ENCODE peak calls at places on chromosomes 7 and 10, in seven cellular contexts. O, S, F, E, Y, J and V are unnamed samples.

GRCh38 chr10:36675458-36675880 is 449.9 kb upstream of the ANKRD30A start:
- DNase-seq in O (no peak), S (peak; percentile 52), F (no peak), E (no peak), Y (no peak), J (no peak), V (no peak)

GRCh38 chr10:5485290-5485689 is 14.1 kb downstream of the CALML5 start:
- DNase-seq in O (no peak), S (no peak), F (no peak), E (no peak), Y (no peak), J (no peak), V (no peak)

GRCh38 chr7:359776-360361 is 69.9 kb downstream of the FOXL3 start:
- DNase-seq in O (no peak), S (no peak), F (no peak), E (peak; percentile 4), Y (no peak), J (no peak), V (no peak)

GRCh38 chr7:82249979-82250378 is 193.6 kb downstream of the CACNA2D1 start:
- DNase-seq in O (no peak), S (no peak), F (no peak), E (no peak), Y (no peak), J (no peak), V (no peak)

GRCh38 chr7:38335123-38335489 is 61.7 kb upstream of the TARP start:
- DNase-seq in O (no peak), S (no peak), F (no peak), E (no peak), Y (no peak), J (no peak), V (no peak)

GRCh38 chr10:112314822-112315474 is 31.7 kb downstream of the TECTB start:
- DNase-seq in O (peak; percentile 89), S (peak; percentile 74), F (peak; percentile 78), E (peak; percentile 70), Y (peak; percentile 71), J (peak; percentile 79), V (peak; percentile 81)

GRCh38 chr10:24150853-24151252 is 58.1 kb upstream of the KIAA1217 start:
- DNase-seq in O (no peak), S (no peak), F (no peak), E (no peak), Y (no peak), J (no peak), V (no peak)

GRCh38 chr7:2060701-2061100 is 172.0 kb downstream of the MAD1L1 start:
- DNase-seq in O (no peak), S (peak; percentile 74), F (no peak), E (no peak), Y (no peak), J (no peak), V (no peak)

GRCh38 chr10:11533328-11533781 is 78.1 kb downstream of the USP6NL start:
- DNase-seq in O (no peak), S (peak; percentile 51), F (no peak), E (no peak), Y (peak; percentile 58), J (no peak), V (no peak)

GRCh38 chr7:112649560-112649959 is 140.6 kb downstream of the TMEM168 start:
- DNase-seq in O (no peak), S (no peak), F (no peak), E (no peak), Y (no peak), J (no peak), V (no peak)

GRCh38 chr7:66741706-66742053 is 1.1 kb downstream of the RABGEF1 start:
- DNase-seq in O (no peak), S (peak; percentile 29), F (no peak), E (no peak), Y (peak; percentile 45), J (no peak), V (no peak)

GRCh38 chr10:2949948-2950354 is 117.4 kb upstream of the PFKP start:
- DNase-seq in O (no peak), S (no peak), F (no peak), E (no peak), Y (peak; percentile 47), J (no peak), V (no peak)

GRCh38 chr7:29189743-29190201 is 4.8 kb upstream of the CHN2 start:
- DNase-seq in O (peak; percentile 76), S (peak; percentile 28), F (peak; percentile 69), E (peak; percentile 50), Y (peak; percentile 89), J (peak; percentile 55), V (peak; percentile 69)

GRCh38 chr7:77441046-77441445 is 24.9 kb upstream of the GSAP start:
- DNase-seq in O (no peak), S (no peak), F (no peak), E (no peak), Y (no peak), J (no peak), V (no peak)

GRCh38 chr7:157276731-157277562 is 59.9 kb upstream of the DNAJB6 start:
- DNase-seq in O (no peak), S (no peak), F (no peak), E (no peak), Y (peak; percentile 85), J (no peak), V (peak; percentile 92)

GRCh38 chr7:123070702-123071286 is 75.3 kb upstream of the TAS2R16 start:
- DNase-seq in O (no peak), S (peak; percentile 14), F (no peak), E (no peak), Y (no peak), J (no peak), V (peak; percentile 43)

GRCh38 chr7:27576360-27576944 is 86.2 kb downstream of the HIBADH start:
- DNase-seq in O (no peak), S (peak; percentile 66), F (no peak), E (no peak), Y (peak; percentile 45), J (no peak), V (no peak)

GRCh38 chr10:31808258-31809218 is 120.1 kb downstream of the ARHGAP12 start:
- DNase-seq in O (no peak), S (peak; percentile 89), F (peak; percentile 4), E (no peak), Y (peak; percentile 60), J (peak; percentile 39), V (peak; percentile 28)

GRCh38 chr10:103838851-103839512 is 16.4 kb downstream of the SH3PXD2A start:
- DNase-seq in O (no peak), S (no peak), F (no peak), E (no peak), Y (no peak), J (no peak), V (no peak)

GRCh38 chr7:11667071-11667809 is 164.8 kb downstream of the THSD7A start:
- DNase-seq in O (no peak), S (no peak), F (no peak), E (no peak), Y (no peak), J (no peak), V (no peak)

GRCh38 chr7:22990588-22990949 is 23.4 kb downstream of the HYCC1 start:
- DNase-seq in O (no peak), S (peak; percentile 69), F (no peak), E (no peak), Y (no peak), J (no peak), V (no peak)

GRCh38 chr10:63268798-63269503 is 135.8 kb downstream of the NRBF2 start:
- DNase-seq in O (peak; percentile 82), S (peak; percentile 95), F (peak; percentile 73), E (peak; percentile 65), Y (peak; percentile 95), J (peak; percentile 93), V (peak; percentile 70)
- TF ChIP-seq CTCF in O (no peak), S (no peak), F (peak; percentile 23), E (peak; percentile 59), Y (peak; percentile 41), J (peak; percentile 24), V (peak; percentile 24)

GRCh38 chr10:114852197-114852596 is 30.6 kb downstream of the FHIP2A start:
- DNase-seq in O (no peak), S (no peak), F (no peak), E (no peak), Y (no peak), J (no peak), V (no peak)

GRCh38 chr10:114859227-114859626 is 37.6 kb downstream of the FHIP2A start:
- DNase-seq in O (no peak), S (no peak), F (no peak), E (no peak), Y (no peak), J (no peak), V (no peak)

GRCh38 chr10:114856544-114857287 is 35.1 kb downstream of the FHIP2A start:
- DNase-seq in O (no peak), S (peak; percentile 65), F (no peak), E (no peak), Y (no peak), J (no peak), V (no peak)

GRCh38 chr10:114857922-114858629 is 36.5 kb downstream of the FHIP2A start:
- DNase-seq in O (no peak), S (no peak), F (no peak), E (no peak), Y (no peak), J (no peak), V (no peak)

DNA sequence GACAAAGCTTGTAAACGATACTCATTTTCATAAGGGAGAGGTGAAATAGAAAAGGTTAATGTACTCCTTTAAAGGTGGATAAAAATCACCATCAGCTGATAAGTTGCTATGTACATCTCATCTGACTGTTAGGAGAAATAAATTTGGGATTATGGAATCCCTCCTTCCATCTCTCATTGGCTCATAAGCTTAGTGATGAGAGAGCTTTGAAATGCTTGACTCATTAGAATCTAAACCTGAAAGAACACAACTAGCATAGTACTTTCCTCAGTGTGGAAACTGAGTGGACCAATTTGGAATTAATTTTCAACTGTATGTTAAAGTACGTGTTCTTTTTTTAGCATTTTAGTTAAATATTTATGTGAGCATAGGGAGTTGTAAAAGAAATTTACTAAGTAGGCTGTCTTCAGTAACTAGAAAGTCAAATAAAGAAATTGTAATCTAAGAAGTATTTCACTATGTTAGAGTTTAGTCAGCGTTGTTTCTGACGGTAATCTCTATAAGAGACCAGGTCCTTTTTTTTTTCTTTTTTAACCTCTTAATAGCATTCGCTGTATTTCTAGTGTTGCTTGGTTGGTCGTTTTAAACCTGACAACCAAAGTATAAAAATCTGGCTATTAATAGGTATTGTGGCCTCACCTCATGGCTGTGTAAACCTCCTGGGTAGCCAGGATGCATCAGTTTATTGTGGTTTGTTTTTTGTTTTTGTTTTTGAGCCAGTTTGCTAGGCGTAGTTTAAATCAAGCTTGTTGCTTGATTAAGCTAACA is 34.4 kb downstream of the FHIP2A start:
- DNase-seq in O (no peak), S (peak; percentile 20), F (no peak), E (no peak), Y (no peak), J (no peak), V (no peak)
- H3K36me3 ChIP-seq in O (peaks cover 97% of the 10 kb centered on the region), S (peaks cover 3% of the 10 kb centered on the region), F (peaks cover 11% of the 10 kb centered on the region), E (peaks cover 91% of the 10 kb centered on the region), Y (peaks cover 33% of the 10 kb centered on the region), J (no peaks in the 10 kb centered on the region), V (peaks cover 15% of the 10 kb centered on the region)

DNA sequence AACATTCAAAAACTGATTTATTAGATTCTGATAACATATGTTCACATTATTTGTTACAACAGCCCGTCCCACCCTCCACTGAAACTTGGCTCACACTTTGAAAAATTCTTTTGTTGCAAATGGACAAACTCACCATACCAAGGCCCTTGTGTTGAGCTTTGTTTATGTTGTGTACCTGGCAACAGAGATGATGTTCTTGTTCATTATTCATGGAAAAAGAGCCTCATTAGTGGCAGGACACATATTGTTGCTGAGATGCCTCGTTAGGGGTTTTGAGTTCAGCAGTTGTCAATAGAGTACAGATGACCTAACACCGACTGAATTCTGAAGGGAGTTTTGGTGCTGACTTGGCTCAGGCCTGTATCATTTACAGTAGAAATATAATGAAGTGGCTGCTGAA is 149.9 kb downstream of the WNT2 start:
- DNase-seq in O (no peak), S (no peak), F (no peak), E (no peak), Y (no peak), J (no peak), V (no peak)
- TF ChIP-seq CTCF in O (no peak), S (no peak), F (no peak), E (no peak), Y (no peak), J (no peak), V (no peak)

GRCh38 chr10:86716466-86716865 is 40.0 kb upstream of the BMPR1A start:
- DNase-seq in O (no peak), S (no peak), F (no peak), E (no peak), Y (no peak), J (no peak), V (no peak)
- H3K36me3 ChIP-seq in O (no peaks in the 10 kb centered on the region), S (no peaks in the 10 kb centered on the region), F (no peaks in the 10 kb centered on the region), E (peaks cover 28% of the 10 kb centered on the region), Y (no peaks in the 10 kb centered on the region), J (no peaks in the 10 kb centered on the region), V (no peaks in the 10 kb centered on the region)